ENCODE peak calls at places on chromosomes 6 and 20, in six cellular contexts. L is HepG2, K is K562, I is A549, F is endothelial cell of umbilical vein, Q is GM12878. Y is an unnamed sample.

GRCh38 chr6:26332408-26332807 is 32.6 kb upstream of the BTN3A2 start:
- DNase-seq in Q (no peak), I (no peak), K (no peak), F (no peak), L (no peak), Y (no peak)

GRCh38 chr6:121223212-121223611 is 111.1 kb downstream of the TBC1D32 start:
- DNase-seq in L (no peak), F (no peak), I (no peak), Q (no peak), K (no peak), Y (no peak)

GRCh38 chr6:72699142-72699541 is 77.3 kb downstream of the KCNQ5 start:
- DNase-seq in F (no peak), L (no peak), I (no peak), K (no peak), Q (no peak), Y (no peak)

GRCh38 chr20:47397652-47398301 is 41.3 kb upstream of the ZMYND8 start:
- DNase-seq in K (no peak), L (no peak), I (no peak), F (no peak), Q (no peak), Y (no peak)

GRCh38 chr6:26394289-26394688 is 7.8 kb upstream of the BTN3A1 start:
- DNase-seq in Q (no peak), K (no peak), F (peak), I (no peak), L (peak), Y (no peak)

GRCh38 chr6:136582702-136583471 is 32.7 kb upstream of the MAP7 start:
- DNase-seq in F (peak), I (peak), Q (no peak), K (peak), L (peak), Y (peak)

GRCh38 chr6:119610265-119610664 is 260.7 kb upstream of the MAN1A1 start:
- DNase-seq in I (no peak), Q (no peak), K (no peak), F (no peak), L (no peak), Y (no peak)

GRCh38 chr6:130577178-130577919 is 211.5 kb downstream of the TMEM200A start:
- DNase-seq in F (no peak), Q (no peak), L (no peak), K (no peak), I (no peak), Y (no peak)

GRCh38 chr6:119105262-119105661 is 26.8 kb upstream of the FAM184A start:
- DNase-seq in L (no peak), K (no peak), F (peak), Q (no peak), I (no peak), Y (no peak)

GRCh38 chr20:20010639-20011500 is 6.3 kb upstream of the NAA20 start:
- DNase-seq in L (peak), Q (no peak), K (no peak), F (peak), I (no peak), Y (no peak)

GRCh38 chr6:22590423-22590822 is 21.1 kb downstream of the HDGFL1 start:
- DNase-seq in I (no peak), F (no peak), Q (no peak), K (no peak), L (no peak), Y (no peak)
- TF ChIP-seq POLR2A in I (no peak), F (no peak), Q (no peak), K (no peak), L (no peak), Y (no peak)

GRCh38 chr6:42138190-42138589 is 4.2 kb downstream of the C6orf132 start:
- DNase-seq in F (no peak), K (no peak), Q (no peak), I (no peak), L (no peak), Y (no peak)

GRCh38 chr6:42135161-42135560 is 7.3 kb downstream of the C6orf132 start:
- DNase-seq in L (no peak), Q (no peak), I (no peak), F (no peak), K (no peak), Y (no peak)

GRCh38 chr6:42135722-42136121 is 6.7 kb downstream of the C6orf132 start:
- DNase-seq in I (no peak), F (no peak), K (no peak), Q (no peak), L (no peak), Y (no peak)

GRCh38 chr6:42137192-42137753 is 5.1 kb downstream of the C6orf132 start:
- DNase-seq in I (no peak), K (peak), L (peak), F (peak), Q (no peak), Y (no peak)

DNA sequence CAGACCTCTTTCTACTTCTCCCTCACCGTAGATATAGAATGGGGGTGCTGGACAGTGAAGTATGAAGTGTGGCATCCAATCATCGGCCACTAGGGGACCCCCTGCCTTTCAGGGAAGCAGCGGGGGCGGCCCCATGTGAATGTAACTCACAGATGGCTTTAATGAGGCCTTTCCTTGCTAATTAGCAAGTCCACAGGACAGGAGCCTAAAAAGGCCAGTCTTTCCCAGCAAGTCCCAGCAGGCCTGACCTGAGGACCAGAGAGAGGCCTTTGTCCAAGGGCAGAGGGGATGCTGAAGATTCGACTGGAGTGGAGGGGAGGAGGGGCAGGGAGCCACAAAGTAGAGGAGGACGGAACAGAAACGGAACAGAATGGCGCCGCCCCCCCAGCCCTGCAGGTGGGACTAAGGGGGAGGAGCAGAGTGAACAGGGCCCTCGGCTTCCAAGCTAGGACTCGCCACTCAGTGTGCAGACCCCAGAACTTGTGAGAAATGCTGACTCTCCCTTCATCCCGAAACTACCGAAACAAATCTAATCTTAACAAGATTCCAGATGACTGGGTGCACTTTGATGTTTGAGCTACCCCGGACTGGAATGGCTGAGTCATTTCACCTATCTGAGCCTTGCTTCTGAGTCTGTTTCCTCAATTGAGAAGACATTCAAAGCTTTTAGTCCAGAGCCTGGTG is 5.8 kb downstream of the C6orf132 start:
- DNase-seq in Q (peak), L (peak), K (peak), I (peak), F (no peak), Y (peak)
- H3K4me3 ChIP-seq in Q (peak), L (peak), K (peak), I (no peak), F (no peak), Y (no peak)

DNA sequence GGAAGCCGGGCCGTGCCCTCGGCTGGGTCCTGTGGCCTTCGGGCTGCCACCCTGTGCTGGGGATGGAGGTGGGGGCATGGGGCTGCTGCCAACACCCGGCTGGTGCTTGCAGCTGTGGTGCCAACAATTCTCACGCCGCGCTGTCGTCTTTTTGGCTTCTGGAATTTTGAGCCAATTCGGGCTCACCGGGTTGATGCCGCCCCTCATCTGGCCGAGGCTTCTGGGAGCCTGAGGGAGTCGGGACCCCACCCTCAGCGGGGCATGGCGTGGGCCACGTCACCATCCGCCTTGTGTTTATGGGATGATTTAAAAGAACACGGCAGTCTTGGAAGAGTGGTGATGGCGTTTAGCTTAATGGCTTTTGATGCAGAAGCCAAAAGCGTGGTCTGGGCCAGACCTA is 8.7 kb upstream of the NPBWR2 start:
- DNase-seq in K (no peak), I (no peak), L (no peak), Q (no peak), F (no peak), Y (no peak)
- TF ChIP-seq MYC in K (no peak), I (no peak), L (no peak), Q (no peak), F (no peak), Y (no peak)

GRCh38 chr20:2509468-2509781 is 710 bp upstream of the ZNF343 start:
- DNase-seq in F (no peak), I (no peak), L (no peak), Q (no peak), K (peak), Y (no peak)

GRCh38 chr20:2509794-2510193 is 1.1 kb upstream of the ZNF343 start:
- DNase-seq in Q (no peak), L (peak), F (no peak), I (no peak), K (no peak), Y (no peak)

GRCh38 chr20:2507875-2508630 is 662 bp downstream of the ZNF343 start:
- DNase-seq in I (peak), Q (no peak), K (peak), F (peak), L (peak), Y (peak)

GRCh38 chr20:2507464-2507863 is 1.3 kb downstream of the ZNF343 start:
- DNase-seq in L (no peak), K (no peak), F (no peak), I (no peak), Q (no peak), Y (peak)

GRCh38 chr20:2508631-2509467 is at the start of gene ZNF343:
- DNase-seq in I (peak), Q (peak), K (peak), L (peak), F (peak), Y (peak)
- TF ChIP-seq POLR2A in I (peak), Q (peak), K (peak), L (peak), F (peak), Y (peak)

DNA sequence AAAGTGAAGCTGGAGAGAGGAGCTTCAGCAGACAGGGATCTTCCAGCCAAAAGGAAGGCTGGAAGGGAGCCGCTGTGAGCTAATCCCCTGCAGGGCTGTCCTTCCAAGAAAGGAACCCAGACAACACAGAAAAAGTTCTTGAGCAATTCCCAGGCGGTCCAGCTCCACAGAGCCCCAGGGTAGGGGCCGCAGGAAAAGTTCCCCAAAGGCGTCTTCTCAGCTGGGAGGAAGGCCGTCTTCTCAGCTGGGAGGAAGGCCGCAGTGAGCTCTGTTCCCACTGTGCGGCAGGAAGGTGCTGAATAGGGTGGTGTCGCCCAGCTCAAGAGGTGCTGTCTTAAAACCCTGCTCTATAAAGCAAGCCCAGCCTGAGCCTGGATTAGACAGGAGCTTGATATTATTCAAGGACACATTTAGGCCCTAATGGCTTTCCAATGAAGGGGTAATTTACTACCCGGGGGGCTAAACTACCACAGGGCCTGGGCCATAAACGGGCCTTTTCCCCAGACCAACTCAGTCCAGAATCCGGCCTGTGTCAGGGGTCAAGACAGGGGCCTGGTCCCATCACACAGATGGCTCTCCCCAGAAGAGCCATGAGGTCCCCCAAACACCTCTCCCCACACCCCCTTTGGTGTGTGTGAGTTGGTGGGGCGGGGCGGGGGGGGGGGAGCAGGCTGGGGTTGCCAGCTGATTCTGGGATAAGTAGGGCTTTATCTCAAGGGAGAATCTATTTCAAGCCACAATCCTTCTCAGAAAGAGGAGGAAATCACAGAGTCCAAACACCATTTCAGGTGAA is 103.6 kb downstream of the NOL4L start:
- DNase-seq in F (peak), K (no peak), I (no peak), L (no peak), Q (no peak), Y (no peak)
- H3K4me3 ChIP-seq in F (peak), K (no peak), I (peak), L (peak), Q (no peak), Y (peak)

GRCh38 chr20:63847374-63848002 is 13.8 kb upstream of the ABHD16B start:
- DNase-seq in I (no peak), L (no peak), K (peak), Q (no peak), F (peak), Y (peak)

GRCh38 chr20:63854069-63854765 is 7.1 kb upstream of the ABHD16B start:
- DNase-seq in L (no peak), F (no peak), Q (no peak), I (no peak), K (no peak), Y (peak)

GRCh38 chr20:63854766-63855362 is 6.4 kb upstream of the ABHD16B start:
- DNase-seq in L (no peak), Q (no peak), K (no peak), F (no peak), I (no peak), Y (peak)

GRCh38 chr20:63848003-63848911 is 13.0 kb upstream of the ABHD16B start:
- DNase-seq in F (no peak), K (peak), L (no peak), Q (no peak), I (no peak), Y (peak)

DNA sequence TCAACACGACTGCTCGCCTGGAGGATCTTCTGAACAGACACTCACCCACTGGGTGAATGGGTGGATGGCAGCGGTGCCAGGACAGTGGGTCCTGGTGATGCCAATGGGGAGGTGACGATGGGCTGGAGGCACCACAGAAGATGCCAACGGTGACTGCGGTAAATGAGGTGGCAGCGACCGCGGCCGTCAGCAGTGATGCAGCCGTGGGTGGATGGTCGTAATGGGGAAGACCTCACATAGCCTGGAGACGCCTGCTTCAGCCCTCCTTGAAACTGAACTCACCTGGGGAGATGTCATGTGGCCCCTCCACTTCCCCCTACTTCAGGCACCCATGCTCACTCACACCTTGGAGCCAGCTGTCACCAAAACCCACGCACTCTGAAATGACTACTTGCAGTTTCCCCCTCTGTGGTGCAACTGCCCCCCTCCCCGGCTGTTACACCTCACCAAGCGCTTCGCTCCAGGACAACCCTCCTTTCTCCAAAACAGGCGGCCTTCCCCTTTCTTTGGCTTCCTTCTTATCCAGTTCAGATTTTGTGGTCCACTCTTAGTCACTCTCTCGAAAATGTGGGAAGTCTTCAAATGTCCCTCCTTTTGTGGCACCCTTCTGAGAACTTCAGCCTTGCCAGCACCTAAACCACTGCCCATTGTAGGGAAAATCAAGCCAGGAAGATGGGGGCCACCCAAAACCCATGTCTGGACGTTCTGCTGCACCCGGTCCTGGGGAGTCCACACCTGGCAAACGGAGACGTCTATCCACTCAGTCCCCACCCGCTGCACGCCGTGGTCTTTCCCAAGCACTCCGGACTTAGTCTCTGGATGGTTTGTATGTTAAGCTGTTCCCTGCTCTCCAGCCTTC is 10.4 kb upstream of the ABHD16B start:
- DNase-seq in K (no peak), L (no peak), I (no peak), Q (peak), F (no peak), Y (peak)
- TF ChIP-seq MYC in K (no peak), L (peak), I (no peak), Q (no peak), F (no peak), Y (no peak)

DNA sequence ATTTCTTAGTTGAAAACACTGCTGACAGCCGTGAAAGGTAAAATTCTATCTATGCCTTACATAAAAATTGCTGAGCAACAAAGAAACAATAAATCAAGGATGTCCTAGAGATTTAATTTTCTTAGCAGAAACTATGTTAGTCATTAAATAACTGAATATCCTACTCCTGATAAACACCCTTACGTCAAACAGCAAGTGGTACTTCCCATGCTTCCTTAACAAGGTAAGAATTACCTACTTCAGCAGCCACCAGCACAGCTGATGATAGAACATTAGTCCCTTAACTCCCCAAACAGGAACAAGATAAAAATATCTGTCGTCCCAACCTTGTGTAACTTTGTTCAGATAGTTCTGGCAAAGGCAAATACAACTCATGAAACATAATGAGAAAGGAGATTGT is 8.7 kb downstream of the SERPINB6 start:
- DNase-seq in L (no peak), I (no peak), F (no peak), K (no peak), Q (no peak), Y (no peak)
- TF ChIP-seq POLR2A in L (no peak), I (no peak), F (no peak), K (no peak), Q (no peak), Y (no peak)

DNA sequence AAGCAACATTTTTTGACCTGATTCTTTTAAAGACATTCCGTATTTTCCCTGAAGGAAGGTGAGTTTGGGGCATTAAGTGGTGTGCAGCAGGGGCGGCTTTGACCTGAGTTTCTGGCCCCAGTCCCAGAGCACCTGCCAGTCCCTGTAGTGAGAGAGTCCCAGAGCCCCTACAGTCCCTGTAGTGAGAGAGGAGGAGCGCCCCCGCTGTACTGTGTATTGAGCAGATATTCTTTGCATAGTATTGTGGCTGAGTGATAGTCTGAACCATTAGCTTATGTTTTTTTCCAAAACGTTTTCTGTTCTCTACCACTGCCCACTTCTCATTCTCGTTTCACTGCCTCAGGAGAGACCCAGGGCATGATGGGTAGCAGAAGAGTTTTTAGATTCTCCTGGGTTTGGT is 17.2 kb upstream of the SH3BGRL2 start:
- DNase-seq in Q (no peak), K (no peak), L (no peak), F (no peak), I (no peak), Y (no peak)
- H3K4me3 ChIP-seq in Q (no peak), K (no peak), L (no peak), F (no peak), I (no peak), Y (no peak)

Y was measured in NB4.